ENCODE peak calls at places on chromosomes 5 and 9, in four cellular contexts. D is testis, B is GM12878, K is GM23248. M is an unnamed sample.

GRCh38 chr9:123682746-123683145 is 247.2 kb downstream of the DENND1A start:
- DNase-seq in B (no peak), D (no peak), K (no peak), M (no peak)

GRCh38 chr5:126449751-126450271 is 26.6 kb downstream of the GRAMD2B start:
- DNase-seq in K (peak; percentile 88), D (no peak), B (peak; percentile 79), M (peak; percentile 23)

GRCh38 chr5:111013011-111013410 is 58.5 kb upstream of the TSLP start:
- DNase-seq in B (no peak), D (no peak), K (peak; percentile 2), M (no peak)

GRCh38 chr5:6634788-6635430 is 1.7 kb downstream of the SRD5A1 start:
- DNase-seq in B (no peak), D (no peak), K (peak; percentile 24), M (no peak)

GRCh38 chr5:134026521-134027202 is 21.9 kb upstream of the VDAC1 start:
- DNase-seq in K (peak; percentile 62), B (no peak), D (peak; percentile 71), M (peak; percentile 73)

GRCh38 chr9:98983295-98984268 is 39.9 kb downstream of the COL15A1 start:
- DNase-seq in D (no peak), K (peak; percentile 94), B (no peak), M (no peak)

GRCh38 chr5:172463031-172463430 is 8.7 kb upstream of the SH3PXD2B start:
- DNase-seq in B (no peak), K (no peak), D (no peak), M (no peak)

GRCh38 chr5:180802325-180803180 is at the start of gene MGAT1:
- DNase-seq in B (no peak), D (peak; percentile 89), K (peak; percentile 96), M (peak; percentile 88)

GRCh38 chr5:113330533-113331200 is 104.1 kb downstream of the TSSK1B start:
- DNase-seq in B (no peak), D (no peak), K (peak; percentile 78), M (peak; percentile 59)

GRCh38 chr9:76662476-76663281 is 101.6 kb upstream of the PCA3 start:
- DNase-seq in K (no peak), B (no peak), D (no peak), M (no peak)

GRCh38 chr5:90287031-90287430 is 122.5 kb downstream of the CETN3 start:
- DNase-seq in B (no peak), K (no peak), D (no peak), M (no peak)

GRCh38 chr5:40386293-40386692 is 293.4 kb upstream of the PTGER4 start:
- DNase-seq in D (no peak), B (peak; percentile 62), K (no peak), M (no peak)

GRCh38 chr9:135505406-135506187 is 5.1 kb downstream of the MRPS2 start:
- DNase-seq in D (no peak), B (no peak), K (no peak), M (no peak)

GRCh38 chr9:87337335-87338074 is 160.2 kb upstream of the DAPK1 start:
- DNase-seq in D (peak; percentile 46), K (peak; percentile 28), B (no peak), M (peak; percentile 12)

GRCh38 chr9:34380511-34381315 is 4.0 kb upstream of the MYORG start:
- DNase-seq in D (peak; percentile 78), K (peak; percentile 83), B (no peak), M (peak; percentile 86)

GRCh38 chr5:141182248-141182647 is at the start of gene PCDHB16:
- DNase-seq in D (peak; percentile 84), B (no peak), K (peak; percentile 87), M (peak; percentile 3)

GRCh38 chr9:136665704-136666363 is 3.1 kb downstream of the EGFL7 start:
- DNase-seq in B (no peak), D (no peak), K (peak; percentile 36), M (peak; percentile 60)

GRCh38 chr5:151274666-151275065 is 21.7 kb downstream of the GM2A start:
- DNase-seq in K (no peak), D (no peak), B (no peak), M (no peak)

GRCh38 chr5:132019857-132020555 is 8.5 kb upstream of the ACSL6 start:
- DNase-seq in D (peak; percentile 7), B (peak; percentile 76), K (no peak), M (no peak)

GRCh38 chr9:27278374-27278773 is 18.6 kb downstream of the EQTN start:
- DNase-seq in K (peak; percentile 10), D (no peak), B (no peak), M (peak; percentile 29)

GRCh38 chr5:88889165-88890069 is 6.4 kb upstream of the MEF2C start:
- DNase-seq in K (peak; percentile 53), D (peak; percentile 74), B (no peak), M (peak; percentile 59)

GRCh38 chr5:151223447-151224264 is at the start of gene CCDC69:
- DNase-seq in D (peak; percentile 91), K (peak; percentile 79), B (no peak), M (peak; percentile 79)

GRCh38 chr5:122195784-122196394 is 66.5 kb downstream of the ZNF474 start:
- DNase-seq in K (peak; percentile 72), D (peak; percentile 57), B (no peak), M (peak; percentile 74)

GRCh38 chr5:96869372-96869641 is 7.0 kb upstream of the ERAP2 start:
- DNase-seq in D (no peak), B (no peak), K (no peak), M (no peak)

GRCh38 chr9:93072383-93072795 is 13.9 kb downstream of the SUSD3 start:
- DNase-seq in D (no peak), K (no peak), B (no peak), M (peak; percentile 71)

GRCh38 chr5:96067251-96067650 is 105.6 kb upstream of the ELL2 start:
- DNase-seq in K (peak; percentile 60), D (no peak), B (no peak), M (no peak)

DNA sequence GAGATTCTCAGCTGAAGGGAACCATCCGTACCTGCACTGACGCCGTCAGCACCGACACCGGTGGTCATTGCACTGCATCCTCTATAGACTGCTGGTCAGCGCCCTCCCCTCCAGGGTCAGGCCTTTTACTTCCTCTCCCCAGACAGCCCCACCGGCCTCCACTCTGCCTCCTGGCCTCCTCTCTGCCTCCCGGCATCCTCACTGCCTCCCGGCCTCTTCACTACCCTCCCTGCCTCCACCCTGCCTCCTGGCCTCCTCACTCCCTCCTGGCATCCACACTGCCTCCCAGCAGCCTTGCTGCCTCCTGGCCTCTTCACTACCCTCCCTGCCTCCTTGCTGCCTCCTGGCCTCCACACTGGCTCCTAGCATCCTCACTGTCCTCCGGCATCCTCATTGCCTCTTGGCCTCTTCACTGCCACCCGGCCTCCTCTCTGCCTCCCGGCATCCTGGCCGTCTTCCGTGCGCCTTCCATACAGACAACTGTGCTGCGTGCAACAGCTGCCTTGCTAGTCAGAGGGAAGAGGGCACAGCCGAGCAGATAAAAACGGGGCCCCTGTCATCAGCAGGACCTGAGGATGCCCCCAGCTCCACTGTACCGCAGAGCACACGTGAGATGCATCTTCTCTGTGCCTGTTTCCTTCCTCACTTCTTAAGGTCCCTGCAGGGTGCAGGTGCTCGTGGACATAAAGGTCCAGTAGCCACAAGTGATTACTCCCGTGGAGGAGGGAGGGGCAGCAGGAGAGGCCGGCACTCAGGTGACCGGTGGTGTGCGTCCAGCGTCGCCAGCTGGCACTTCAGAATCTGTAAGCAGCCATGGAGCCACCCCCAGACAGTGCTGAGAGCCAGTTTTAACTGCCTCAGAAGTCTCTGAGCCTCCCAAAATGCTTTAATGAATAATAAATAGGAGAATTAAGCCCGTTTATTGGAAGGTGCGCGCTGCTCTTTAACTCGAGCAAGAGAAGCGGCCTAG is 61.8 kb downstream of the VAV2 start:
- DNase-seq in D (no peak), B (no peak), K (no peak), M (no peak)
- H3K4me1 ChIP-seq in D (peaks cover 15% of the 10 kb centered on the region), B (peaks cover 11% of the 10 kb centered on the region), K (no peaks in the 10 kb centered on the region), M (no peaks in the 10 kb centered on the region)

DNA sequence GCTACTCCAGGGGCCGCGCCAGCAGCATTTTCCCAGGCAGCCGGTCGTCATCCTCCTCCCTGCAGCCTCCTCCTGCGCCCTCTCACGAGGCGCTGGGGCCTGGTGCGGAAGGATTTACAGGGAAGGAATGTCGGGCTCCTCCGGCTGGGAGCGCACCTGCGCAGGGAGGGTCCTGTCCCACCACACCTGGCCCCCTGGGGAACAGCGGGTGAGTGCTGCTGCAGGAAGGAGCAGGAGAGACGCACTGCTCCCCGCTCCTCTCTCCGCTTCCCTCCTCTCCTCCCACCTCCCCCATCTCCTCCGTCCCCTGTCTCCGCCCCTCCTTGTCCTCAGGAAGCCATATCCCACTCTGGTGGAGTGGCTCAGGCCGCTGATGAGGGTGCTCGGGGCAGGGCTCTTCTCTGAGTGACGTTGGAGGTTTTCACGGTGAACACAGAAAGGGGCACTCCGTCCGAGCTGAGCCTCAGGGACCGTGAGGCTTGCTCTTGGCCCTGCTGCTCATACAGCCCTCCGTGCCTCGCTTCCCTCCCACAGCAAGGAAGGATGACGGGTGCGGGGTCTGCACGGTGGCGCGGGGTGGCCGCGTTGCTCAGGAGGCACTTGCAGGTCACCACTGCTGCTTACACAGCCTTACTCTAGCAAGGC is 31.3 kb downstream of the IRX4 start:
- DNase-seq in D (no peak), K (no peak), B (no peak), M (no peak)
- H3K27ac ChIP-seq in D (no peak overlapping the region), K (no peak overlapping the region), B (no peak overlapping the region), M (peak overlapping the region; percentile 68)

DNA sequence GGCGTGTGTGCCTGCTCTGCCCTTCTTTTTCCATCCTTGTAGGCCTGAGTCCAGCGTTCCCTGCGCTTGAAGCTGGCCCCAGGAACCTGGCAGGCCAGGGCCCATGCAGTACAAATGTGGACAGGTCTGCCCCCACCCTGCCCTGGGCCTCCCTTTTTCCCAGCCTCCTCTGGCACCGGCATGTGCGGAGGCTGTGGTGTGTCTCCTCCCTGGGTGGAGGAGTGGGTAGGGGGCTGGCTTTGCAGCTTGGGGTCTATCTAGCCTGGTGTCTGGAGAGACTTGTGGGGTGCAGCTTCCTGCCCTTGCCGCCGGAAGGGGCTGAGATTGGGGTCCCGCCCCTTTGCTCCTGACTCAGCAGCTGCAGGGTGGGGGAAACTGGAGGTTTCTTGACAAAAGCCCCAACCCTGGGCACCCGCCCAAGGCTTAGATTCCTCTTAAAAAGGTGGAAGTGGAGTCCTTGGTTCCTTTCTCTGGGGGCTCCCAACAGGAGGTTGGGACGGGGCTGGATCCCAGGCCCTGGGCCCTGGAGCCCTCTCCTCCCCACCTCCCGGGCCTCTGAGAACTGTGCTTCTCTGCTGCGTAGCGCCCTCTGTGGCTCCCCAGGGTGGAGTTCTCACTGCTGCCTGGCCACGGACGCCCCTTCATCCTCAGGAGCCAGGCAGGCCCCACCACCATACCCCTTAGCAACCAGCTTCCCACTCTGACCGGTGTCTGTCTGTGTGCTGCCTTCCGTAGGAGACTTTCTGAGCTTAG is 18.0 kb downstream of the RXRA start:
- DNase-seq in K (no peak), B (no peak), D (no peak), M (peak; percentile 44)
- H3K4me1 ChIP-seq in K (no peaks in the 10 kb centered on the region), B (no peaks in the 10 kb centered on the region), D (peaks cover 62% of the 10 kb centered on the region), M (peaks cover 7% of the 10 kb centered on the region)

GRCh38 chr5:75414241-75414640 is 77.2 kb downstream of the HMGCR start:
- DNase-seq in B (no peak), K (no peak), D (no peak), M (no peak)

DNA sequence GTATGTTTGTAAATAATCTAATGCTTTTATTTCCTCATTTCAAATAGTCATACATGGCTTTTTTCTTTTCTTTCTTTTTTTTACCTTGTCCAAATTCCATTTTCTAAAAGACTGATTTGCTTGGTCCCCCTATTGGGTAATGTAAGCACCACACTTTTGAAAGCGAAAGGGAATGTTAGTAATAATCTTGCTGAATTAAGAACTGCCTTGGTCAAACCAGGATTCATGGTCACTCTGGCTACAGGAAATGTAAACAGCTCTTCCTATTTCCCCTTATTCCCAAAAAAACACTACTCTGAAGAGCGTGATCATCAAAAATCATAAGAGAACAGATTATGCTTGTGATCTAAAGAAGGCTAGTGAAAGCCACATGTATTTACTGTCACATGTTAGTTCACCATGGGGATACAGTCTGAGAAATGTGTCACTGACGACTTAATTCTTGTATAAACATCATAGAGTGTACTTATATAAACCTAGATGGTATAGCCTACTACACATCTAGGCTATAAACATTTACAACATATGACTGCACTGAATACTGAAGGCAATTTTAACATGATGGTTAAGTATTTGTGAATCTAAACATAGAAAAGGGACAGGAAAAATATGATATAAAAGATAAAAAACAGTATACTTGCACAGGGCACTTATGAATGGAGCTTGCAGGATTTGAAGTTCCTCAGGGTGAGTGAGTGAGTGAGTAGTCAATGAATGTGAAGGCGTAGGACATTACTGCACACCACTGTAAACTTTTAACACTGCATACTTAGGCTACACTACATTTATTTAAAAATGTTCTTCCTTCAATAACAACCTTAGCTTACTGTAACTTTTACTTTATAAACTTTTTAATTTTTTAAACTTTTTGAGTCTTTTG is 75.3 kb downstream of the HMGCR start:
- DNase-seq in D (no peak), B (no peak), K (peak; percentile 16), M (peak; percentile 7)
- H3K27ac ChIP-seq in D (no peak overlapping the region), B (no peak overlapping the region), K (no peak overlapping the region), M (no peak overlapping the region)